ENCODE peak calls at places on chromosomes 11 and 22, in seven cellular contexts. S is ovary; T is IMR-90; Y is fibroblast of lung; F is CD8-positive, alpha-beta memory T cell; D is SJSA1; C is neuronal stem cell. W is an unnamed sample.
A peak's percentile ranks its signal among the peaks of the same experiment; 100 is the strongest.

GRCh38 chr11:70176940-70177689 is 26.0 kb upstream of the FADD start:
- DNase-seq in S (no peak), T (no peak), Y (no peak), F (peak; percentile 34), D (peak; percentile 85), C (no peak), W (peak; percentile 44)

GRCh38 chr11:2470495-2470894 is 25.7 kb downstream of the KCNQ1 start:
- DNase-seq in S (no peak), T (no peak), Y (no peak), F (no peak), D (peak; percentile 41), C (no peak), W (no peak)

GRCh38 chr11:95556342-95557151 is 233.0 kb downstream of the FAM76B start:
- DNase-seq in S (no peak), T (peak; percentile 49), Y (peak; percentile 96), F (no peak), D (no peak), C (peak; percentile 42), W (no peak)

GRCh38 chr11:27552356-27552755 is 45.8 kb upstream of the LIN7C start:
- DNase-seq in S (no peak), T (no peak), Y (no peak), F (no peak), D (no peak), C (no peak), W (no peak)

GRCh38 chr11:27995082-27995481 is 112.9 kb downstream of the KIF18A start:
- DNase-seq in S (no peak), T (peak; percentile 68), Y (peak; percentile 82), F (no peak), D (no peak), C (no peak), W (no peak)

GRCh38 chr11:17021550-17021949 is 7.3 kb upstream of the PLEKHA7 start:
- DNase-seq in S (no peak), T (no peak), Y (no peak), F (no peak), D (no peak), C (no peak), W (no peak)

GRCh38 chr11:128388182-128388815 is 199.1 kb downstream of the ETS1 start:
- DNase-seq in S (no peak), T (no peak), Y (no peak), F (no peak), D (no peak), C (no peak), W (no peak)

GRCh38 chr11:64877390-64878222 is 815 bp downstream of the EHD1 start:
- DNase-seq in S (no peak), T (no peak), Y (no peak), F (peak; percentile 29), D (no peak), C (no peak), W (no peak)

GRCh38 chr11:124798991-124799383 is 1.2 kb downstream of the MSANTD2 start:
- DNase-seq in S (no peak), T (peak; percentile 77), Y (peak; percentile 72), F (no peak), D (no peak), C (no peak), W (peak; percentile 7)

GRCh38 chr22:38017272-38017920 is 33.0 kb upstream of the SOX10 start:
- DNase-seq in S (peak; percentile 89), T (peak; percentile 52), Y (peak; percentile 54), F (no peak), D (no peak), C (no peak), W (no peak)

GRCh38 chr22:24289138-24289537 is 18.5 kb downstream of the SPECC1L start:
- DNase-seq in S (no peak), T (peak; percentile 84), Y (peak; percentile 91), F (no peak), D (peak; percentile 53), C (no peak), W (no peak)

GRCh38 chr11:90476442-90477007 is 253.7 kb upstream of the CHORDC1 start:
- DNase-seq in S (no peak), T (peak; percentile 0), Y (peak; percentile 42), F (no peak), D (no peak), C (peak; percentile 23), W (no peak)

GRCh38 chr11:23903044-23903704 is 593.7 kb upstream of the LUZP2 start:
- DNase-seq in S (no peak), T (peak; percentile 95), Y (peak; percentile 71), F (no peak), D (peak; percentile 62), C (no peak), W (no peak)

GRCh38 chr11:130020323-130020722 is 17.7 kb upstream of the PRDM10 start:
- DNase-seq in S (no peak), T (peak; percentile 9), Y (no peak), F (no peak), D (no peak), C (no peak), W (no peak)

GRCh38 chr11:44443836-44444769 is 121.4 kb upstream of the CD82 start:
- DNase-seq in S (no peak), T (no peak), Y (no peak), F (no peak), D (no peak), C (no peak), W (no peak)

GRCh38 chr11:128244896-128245295 is 342.5 kb downstream of the ETS1 start:
- DNase-seq in S (no peak), T (peak; percentile 24), Y (peak; percentile 18), F (no peak), D (no peak), C (no peak), W (no peak)

GRCh38 chr11:126956664-126957063 is 43.9 kb downstream of the KIRREL3 start:
- DNase-seq in S (no peak), T (no peak), Y (no peak), F (no peak), D (no peak), C (no peak), W (no peak)

GRCh38 chr11:64745219-64745522 is 1.2 kb upstream of the RASGRP2 start:
- DNase-seq in S (peak; percentile 67), T (no peak), Y (no peak), F (peak; percentile 98), D (no peak), C (no peak), W (peak; percentile 97)

GRCh38 chr11:76799061-76799804 is 16.1 kb downstream of the TSKU start:
- DNase-seq in S (peak; percentile 95), T (peak; percentile 57), Y (peak; percentile 81), F (peak; percentile 76), D (peak; percentile 70), C (peak; percentile 70), W (peak; percentile 75)
- H3K4me3 ChIP-seq in S (peak overlapping the region; percentile 1), T (no peak overlapping the region), Y (no peak overlapping the region), F (peak overlapping the region; percentile 51), D (no peak overlapping the region), C (peak overlapping the region; percentile 32), W (peak overlapping the region; percentile 33)

GRCh38 chr11:114440971-114441810 is 1.9 kb downstream of the REXO2 start:
- DNase-seq in S (no peak), T (no peak), Y (peak; percentile 16), F (no peak), D (no peak), C (no peak), W (no peak)
- H3K4me3 ChIP-seq in S (peak overlapping the region; percentile 73), T (peak overlapping the region; percentile 89), Y (peak overlapping the region; percentile 82), F (no peak overlapping the region), D (no peak overlapping the region), C (no peak overlapping the region), W (no peak overlapping the region)

DNA sequence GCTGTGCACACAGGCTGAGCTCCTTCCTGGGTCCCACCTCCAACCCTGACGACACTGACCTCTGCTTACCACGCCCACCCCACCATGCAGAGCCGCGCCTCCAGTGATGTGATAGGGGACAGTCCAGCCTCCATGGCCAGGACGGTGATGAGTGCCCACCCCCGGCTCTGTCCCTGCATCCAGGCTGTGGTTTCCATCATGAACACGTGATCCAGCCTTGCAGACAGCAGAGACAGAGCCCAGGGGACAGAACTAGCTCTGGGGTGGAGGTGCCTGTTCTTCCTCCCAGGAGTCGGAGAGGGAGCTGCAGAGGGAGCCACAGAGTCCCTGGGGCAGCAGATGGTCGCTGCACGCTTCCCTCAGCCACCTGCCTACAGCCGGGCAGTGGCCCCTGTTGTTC is 42.6 kb upstream of the IGSF9B start:
- DNase-seq in S (no peak), T (no peak), Y (no peak), F (no peak), D (no peak), C (no peak), W (no peak)
- H3K4me3 ChIP-seq in S (no peak overlapping the region), T (no peak overlapping the region), Y (no peak overlapping the region), F (no peak overlapping the region), D (no peak overlapping the region), C (no peak overlapping the region), W (no peak overlapping the region)

GRCh38 chr11:82901165-82901938 is at the start of gene DDIAS:
- DNase-seq in S (peak; percentile 95), T (peak; percentile 98), Y (peak; percentile 98), F (peak; percentile 94), D (peak; percentile 86), C (peak; percentile 97), W (peak; percentile 94)

GRCh38 chr11:82898242-82898641 is 2.0 kb downstream of the PRCP start:
- DNase-seq in S (no peak), T (no peak), Y (no peak), F (no peak), D (no peak), C (no peak), W (no peak)

GRCh38 chr11:82900277-82901164 is at the start of gene PRCP:
- DNase-seq in S (peak; percentile 89), T (peak; percentile 85), Y (peak; percentile 87), F (peak; percentile 91), D (peak; percentile 84), C (peak; percentile 75), W (peak; percentile 95)

GRCh38 chr11:82899191-82899820 is 924 bp downstream of the PRCP start:
- DNase-seq in S (no peak), T (no peak), Y (no peak), F (peak; percentile 68), D (no peak), C (no peak), W (peak; percentile 63)

GRCh38 chr11:82899957-82900276 is 313 bp downstream of the PRCP start:
- DNase-seq in S (no peak), T (no peak), Y (no peak), F (no peak), D (no peak), C (no peak), W (no peak)
- H3K4me3 ChIP-seq in S (peak overlapping the region; percentile 85), T (peak overlapping the region; percentile 64), Y (peak overlapping the region; percentile 84), F (peak overlapping the region; percentile 90), D (peak overlapping the region; percentile 54), C (peak overlapping the region; percentile 83), W (peak overlapping the region; percentile 82)

W was measured in CD4-positive, alpha-beta memory T cell.